ENCODE peak calls at places on chromosome 11, in ten cellular contexts. L is A549, Z is mesendoderm, G is HS-27A, K is upper lobe of right lung, D is Kasumi-1, N is Ammon's horn, P is A673, R is fibroblast of lung, O is RCC 7860. J is an unnamed sample.

GRCh38 chr11:99352642-99353041 is 331.9 kb downstream of the CNTN5 start:
- DNase-seq in L (no peak), Z (no peak), G (no peak), K (no peak), D (no peak), N (no peak), P (no peak), R (no peak), O (no peak), J (no peak)

GRCh38 chr11:34600339-34601084 is 20.4 kb upstream of the EHF start:
- DNase-seq in L (peak), Z (peak), G (no peak), K (peak), D (no peak), N (no peak), P (no peak), R (peak), O (peak), J (no peak)

GRCh38 chr11:20362481-20362880 is 1.0 kb upstream of the HTATIP2 start:
- DNase-seq in L (no peak), Z (no peak), G (no peak), K (no peak), D (no peak), N (no peak), P (no peak), R (no peak), O (no peak), J (no peak)

GRCh38 chr11:9825315-9825714 is 161.4 kb downstream of the SWAP70 start:
- DNase-seq in L (no peak), Z (no peak), G (no peak), K (no peak), D (no peak), N (no peak), P (no peak), R (peak), O (no peak), J (no peak)

GRCh38 chr11:65650547-65651338 is 12.0 kb downstream of the RELA start:
- DNase-seq in L (no peak), Z (peak), G (no peak), K (peak), D (no peak), N (no peak), P (no peak), R (no peak), O (no peak), J (peak)

GRCh38 chr11:102680945-102681344 is 24.6 kb downstream of the MMP27 start:
- DNase-seq in L (no peak), Z (no peak), G (no peak), K (no peak), D (no peak), N (no peak), P (no peak), R (peak), O (no peak), J (no peak)

GRCh38 chr11:115334932-115335788 is 169.1 kb downstream of the CADM1 start:
- DNase-seq in L (peak), Z (peak), G (no peak), K (no peak), D (peak), N (peak), P (peak), R (peak), O (peak), J (no peak)

GRCh38 chr11:2750601-2751522 is 51.1 kb upstream of the KCNQ1OT1 start:
- DNase-seq in L (no peak), Z (no peak), G (no peak), K (peak), D (no peak), N (peak), P (peak), R (no peak), O (no peak), J (peak)

GRCh38 chr11:76424379-76424778 is 20.4 kb upstream of the EMSY start:
- DNase-seq in L (no peak), Z (no peak), G (no peak), K (no peak), D (no peak), N (no peak), P (no peak), R (no peak), O (no peak), J (no peak)

GRCh38 chr11:134576286-134576685 is 164.2 kb upstream of the B3GAT1 start:
- DNase-seq in L (no peak), Z (no peak), G (no peak), K (no peak), D (no peak), N (no peak), P (no peak), R (no peak), O (no peak), J (peak)